ENCODE peak calls at places on chromosomes 12 and 14, in ten cellular contexts. One of them, this sample, is unnamed.

GRCh38 chr14:63853831-63854293 is 1.1 kb downstream of the SYNE2 start:
- DNase-seq in fibroblast of pulmonary artery: peak
- DNase-seq in A549: peak
- DNase-seq in transverse colon: peak
- DNase-seq in MCF 10A: peak
- DNase-seq in IMR-90: peak
- DNase-seq in Panc1: no peak
- DNase-seq in GM13976: peak
- DNase-seq in left ventricle myocardium inferior: peak
- DNase-seq in RWPE1: peak
- DNase-seq in this sample: no peak

GRCh38 chr12:102816816-102817434 is 100.1 kb downstream of the PAH start:
- DNase-seq in fibroblast of pulmonary artery: peak
- DNase-seq in A549: peak
- DNase-seq in transverse colon: no peak
- DNase-seq in MCF 10A: peak
- DNase-seq in IMR-90: peak
- DNase-seq in Panc1: peak
- DNase-seq in GM13976: no peak
- DNase-seq in left ventricle myocardium inferior: no peak
- DNase-seq in RWPE1: peak
- DNase-seq in this sample: no peak

GRCh38 chr14:100308112-100308792 is 2.0 kb upstream of the SLC25A29 start:
- DNase-seq in fibroblast of pulmonary artery: no peak
- DNase-seq in A549: peak
- DNase-seq in transverse colon: no peak
- DNase-seq in MCF 10A: no peak
- DNase-seq in IMR-90: no peak
- DNase-seq in Panc1: no peak
- DNase-seq in GM13976: no peak
- DNase-seq in left ventricle myocardium inferior: no peak
- DNase-seq in RWPE1: no peak
- DNase-seq in this sample: no peak

GRCh38 chr12:58530421-58531067 is 389.8 kb downstream of the LRIG3 start:
- DNase-seq in fibroblast of pulmonary artery: peak
- DNase-seq in A549: no peak
- DNase-seq in transverse colon: no peak
- DNase-seq in MCF 10A: no peak
- DNase-seq in IMR-90: peak
- DNase-seq in Panc1: no peak
- DNase-seq in GM13976: no peak
- DNase-seq in left ventricle myocardium inferior: no peak
- DNase-seq in RWPE1: no peak
- DNase-seq in this sample: no peak

GRCh38 chr12:84738481-84738972 is 174.1 kb downstream of the SLC6A15 start:
- DNase-seq in fibroblast of pulmonary artery: peak
- DNase-seq in A549: no peak
- DNase-seq in transverse colon: no peak
- DNase-seq in MCF 10A: peak
- DNase-seq in IMR-90: peak
- DNase-seq in Panc1: no peak
- DNase-seq in GM13976: no peak
- DNase-seq in left ventricle myocardium inferior: no peak
- DNase-seq in RWPE1: peak
- DNase-seq in this sample: no peak

GRCh38 chr12:14716848-14717444 is 20.5 kb upstream of the GUCY2C start:
- DNase-seq in fibroblast of pulmonary artery: peak
- DNase-seq in A549: peak
- DNase-seq in transverse colon: peak
- DNase-seq in MCF 10A: peak
- DNase-seq in IMR-90: peak
- DNase-seq in Panc1: no peak
- DNase-seq in GM13976: peak
- DNase-seq in left ventricle myocardium inferior: no peak
- DNase-seq in RWPE1: peak
- DNase-seq in this sample: no peak

GRCh38 chr12:47388712-47389111 is 309.0 kb upstream of the AMIGO2 start:
- DNase-seq in fibroblast of pulmonary artery: no peak
- DNase-seq in A549: no peak
- DNase-seq in transverse colon: no peak
- DNase-seq in MCF 10A: no peak
- DNase-seq in IMR-90: no peak
- DNase-seq in Panc1: no peak
- DNase-seq in GM13976: no peak
- DNase-seq in left ventricle myocardium inferior: no peak
- DNase-seq in RWPE1: no peak
- DNase-seq in this sample: no peak

GRCh38 chr12:92648242-92649031 is 54.4 kb upstream of the PLEKHG7 start:
- DNase-seq in fibroblast of pulmonary artery: peak
- DNase-seq in A549: no peak
- DNase-seq in transverse colon: no peak
- DNase-seq in MCF 10A: peak
- DNase-seq in IMR-90: peak
- DNase-seq in Panc1: no peak
- DNase-seq in GM13976: no peak
- DNase-seq in left ventricle myocardium inferior: no peak
- DNase-seq in RWPE1: no peak
- DNase-seq in this sample: no peak

GRCh38 chr14:71473843-71474242 is 458.4 kb upstream of the RGS6 start:
- DNase-seq in fibroblast of pulmonary artery: no peak
- DNase-seq in A549: no peak
- DNase-seq in transverse colon: no peak
- DNase-seq in MCF 10A: no peak
- DNase-seq in IMR-90: no peak
- DNase-seq in Panc1: no peak
- DNase-seq in GM13976: no peak
- DNase-seq in left ventricle myocardium inferior: no peak
- DNase-seq in RWPE1: no peak
- DNase-seq in this sample: no peak

GRCh38 chr14:105501504-105502291 is 10.7 kb downstream of the TEDC1 start:
- DNase-seq in fibroblast of pulmonary artery: no peak
- DNase-seq in A549: no peak
- DNase-seq in transverse colon: no peak
- DNase-seq in MCF 10A: no peak
- DNase-seq in IMR-90: no peak
- DNase-seq in Panc1: no peak
- DNase-seq in GM13976: no peak
- DNase-seq in left ventricle myocardium inferior: no peak
- DNase-seq in RWPE1: no peak
- DNase-seq in this sample: no peak

GRCh38 chr12:56916296-56916995 is 17.8 kb downstream of the SDR9C7 start:
- DNase-seq in fibroblast of pulmonary artery: no peak
- DNase-seq in A549: no peak
- DNase-seq in transverse colon: no peak
- DNase-seq in MCF 10A: no peak
- DNase-seq in IMR-90: no peak
- DNase-seq in Panc1: no peak
- DNase-seq in GM13976: no peak
- DNase-seq in left ventricle myocardium inferior: no peak
- DNase-seq in RWPE1: no peak
- DNase-seq in this sample: no peak

GRCh38 chr14:81454572-81455218 is 54.6 kb upstream of the STON2 start:
- DNase-seq in fibroblast of pulmonary artery: no peak
- DNase-seq in A549: no peak
- DNase-seq in transverse colon: peak
- DNase-seq in MCF 10A: no peak
- DNase-seq in IMR-90: no peak
- DNase-seq in Panc1: no peak
- DNase-seq in GM13976: no peak
- DNase-seq in left ventricle myocardium inferior: no peak
- DNase-seq in RWPE1: no peak
- DNase-seq in this sample: no peak

GRCh38 chr14:90624732-90625444 is 191.3 kb downstream of the TTC7B start:
- DNase-seq in fibroblast of pulmonary artery: peak
- DNase-seq in A549: no peak
- DNase-seq in transverse colon: no peak
- DNase-seq in MCF 10A: peak
- DNase-seq in IMR-90: peak
- DNase-seq in Panc1: no peak
- DNase-seq in GM13976: no peak
- DNase-seq in left ventricle myocardium inferior: no peak
- DNase-seq in RWPE1: peak
- DNase-seq in this sample: no peak

GRCh38 chr12:1702708-1703107 is 11.8 kb downstream of the ADIPOR2 start:
- DNase-seq in fibroblast of pulmonary artery: no peak
- DNase-seq in A549: no peak
- DNase-seq in transverse colon: no peak
- DNase-seq in MCF 10A: no peak
- DNase-seq in IMR-90: peak
- DNase-seq in Panc1: no peak
- DNase-seq in GM13976: no peak
- DNase-seq in left ventricle myocardium inferior: no peak
- DNase-seq in RWPE1: no peak
- DNase-seq in this sample: no peak

DNA sequence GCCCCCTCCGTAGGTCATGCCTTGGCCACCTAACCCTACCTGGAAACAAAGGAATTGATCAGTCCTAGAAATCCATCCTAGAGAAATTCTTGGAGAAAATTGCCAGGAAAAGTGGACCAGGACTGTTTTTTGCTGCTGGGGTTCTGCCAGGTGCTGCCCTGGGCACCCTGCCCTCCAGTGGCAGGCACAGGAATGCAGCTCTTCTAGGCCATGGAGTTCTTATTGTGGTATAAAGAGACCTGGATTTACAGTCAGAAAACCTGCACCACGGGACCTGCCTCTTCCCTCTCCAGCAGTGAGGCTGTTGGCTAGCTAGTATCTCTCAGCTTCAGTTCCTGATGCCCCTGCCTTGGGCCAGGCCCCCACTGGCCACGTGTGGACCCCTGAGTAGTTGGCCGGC is 59.7 kb downstream of the SLC24A4 start:
- DNase-seq in fibroblast of pulmonary artery: peak
- DNase-seq in A549: peak
- DNase-seq in transverse colon: no peak
- DNase-seq in MCF 10A: peak
- DNase-seq in IMR-90: no peak
- DNase-seq in Panc1: no peak
- DNase-seq in GM13976: no peak
- DNase-seq in left ventricle myocardium inferior: no peak
- DNase-seq in RWPE1: peak
- DNase-seq in this sample: no peak
- TF ChIP-seq CTCF in fibroblast of pulmonary artery: peak
- TF ChIP-seq CTCF in A549: peak
- TF ChIP-seq CTCF in transverse colon: no peak
- TF ChIP-seq CTCF in MCF 10A: peak
- TF ChIP-seq CTCF in IMR-90: peak
- TF ChIP-seq CTCF in Panc1: peak
- TF ChIP-seq CTCF in GM13976: no peak
- TF ChIP-seq CTCF in left ventricle myocardium inferior: peak
- TF ChIP-seq CTCF in RWPE1: no peak
- TF ChIP-seq CTCF in this sample: no peak

GRCh38 chr12:65169311-65170244 is at the start of gene LEMD3:
- DNase-seq in fibroblast of pulmonary artery: peak
- DNase-seq in A549: peak
- DNase-seq in transverse colon: peak
- DNase-seq in MCF 10A: peak
- DNase-seq in IMR-90: peak
- DNase-seq in Panc1: peak
- DNase-seq in GM13976: peak
- DNase-seq in left ventricle myocardium inferior: peak
- DNase-seq in RWPE1: peak
- DNase-seq in this sample: peak
- TF ChIP-seq CTCF in fibroblast of pulmonary artery: no peak
- TF ChIP-seq CTCF in A549: no peak
- TF ChIP-seq CTCF in transverse colon: no peak
- TF ChIP-seq CTCF in MCF 10A: no peak
- TF ChIP-seq CTCF in IMR-90: peak
- TF ChIP-seq CTCF in Panc1: no peak
- TF ChIP-seq CTCF in GM13976: no peak
- TF ChIP-seq CTCF in left ventricle myocardium inferior: no peak
- TF ChIP-seq CTCF in RWPE1: no peak
- TF ChIP-seq CTCF in this sample: no peak

GRCh38 chr12:132279184-132279889 is 50.1 kb downstream of the GALNT9 start:
- DNase-seq in fibroblast of pulmonary artery: peak
- DNase-seq in A549: peak
- DNase-seq in transverse colon: peak
- DNase-seq in MCF 10A: no peak
- DNase-seq in IMR-90: peak
- DNase-seq in Panc1: no peak
- DNase-seq in GM13976: no peak
- DNase-seq in left ventricle myocardium inferior: peak
- DNase-seq in RWPE1: no peak
- DNase-seq in this sample: no peak
- TF ChIP-seq CTCF in fibroblast of pulmonary artery: no peak
- TF ChIP-seq CTCF in A549: no peak
- TF ChIP-seq CTCF in transverse colon: no peak
- TF ChIP-seq CTCF in MCF 10A: no peak
- TF ChIP-seq CTCF in IMR-90: no peak
- TF ChIP-seq CTCF in Panc1: no peak
- TF ChIP-seq CTCF in GM13976: no peak
- TF ChIP-seq CTCF in left ventricle myocardium inferior: no peak
- TF ChIP-seq CTCF in RWPE1: no peak
- TF ChIP-seq CTCF in this sample: no peak

GRCh38 chr12:99393763-99394162 is 253.8 kb upstream of the GARIN6 start:
- DNase-seq in fibroblast of pulmonary artery: no peak
- DNase-seq in A549: no peak
- DNase-seq in transverse colon: no peak
- DNase-seq in MCF 10A: no peak
- DNase-seq in IMR-90: no peak
- DNase-seq in Panc1: no peak
- DNase-seq in GM13976: no peak
- DNase-seq in left ventricle myocardium inferior: no peak
- DNase-seq in RWPE1: no peak
- DNase-seq in this sample: no peak

GRCh38 chr12:99387661-99388060 is 259.9 kb upstream of the GARIN6 start:
- DNase-seq in fibroblast of pulmonary artery: no peak
- DNase-seq in A549: no peak
- DNase-seq in transverse colon: no peak
- DNase-seq in MCF 10A: no peak
- DNase-seq in IMR-90: no peak
- DNase-seq in Panc1: no peak
- DNase-seq in GM13976: no peak
- DNase-seq in left ventricle myocardium inferior: no peak
- DNase-seq in RWPE1: no peak
- DNase-seq in this sample: no peak

GRCh38 chr12:99389751-99390150 is 257.8 kb upstream of the GARIN6 start:
- DNase-seq in fibroblast of pulmonary artery: no peak
- DNase-seq in A549: no peak
- DNase-seq in transverse colon: no peak
- DNase-seq in MCF 10A: no peak
- DNase-seq in IMR-90: no peak
- DNase-seq in Panc1: no peak
- DNase-seq in GM13976: no peak
- DNase-seq in left ventricle myocardium inferior: no peak
- DNase-seq in RWPE1: no peak
- DNase-seq in this sample: no peak

GRCh38 chr12:99392091-99392850 is 255.3 kb upstream of the GARIN6 start:
- DNase-seq in fibroblast of pulmonary artery: no peak
- DNase-seq in A549: no peak
- DNase-seq in transverse colon: no peak
- DNase-seq in MCF 10A: no peak
- DNase-seq in IMR-90: no peak
- DNase-seq in Panc1: no peak
- DNase-seq in GM13976: no peak
- DNase-seq in left ventricle myocardium inferior: no peak
- DNase-seq in RWPE1: no peak
- DNase-seq in this sample: no peak

DNA sequence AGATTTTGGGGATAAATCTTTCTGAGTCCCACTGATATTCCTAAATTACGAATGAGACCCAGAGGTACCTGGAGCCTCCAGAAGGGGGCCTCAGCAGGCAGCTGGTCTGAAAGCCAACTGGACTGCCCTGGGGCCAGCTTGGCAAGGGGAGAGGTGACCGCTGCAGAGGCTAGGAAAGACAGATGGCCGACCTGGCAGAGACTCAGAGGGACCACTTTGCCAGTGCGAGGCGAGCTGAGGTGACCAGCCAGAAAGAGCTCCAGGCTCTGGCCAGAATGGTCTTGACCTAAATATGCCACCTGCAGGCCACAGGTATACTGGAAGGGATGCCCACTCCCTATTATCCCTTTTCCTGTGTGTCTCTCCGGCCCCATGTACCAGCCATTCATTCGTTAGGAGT is 256.8 kb upstream of the GARIN6 start:
- DNase-seq in fibroblast of pulmonary artery: no peak
- DNase-seq in A549: peak
- DNase-seq in transverse colon: no peak
- DNase-seq in MCF 10A: peak
- DNase-seq in IMR-90: no peak
- DNase-seq in Panc1: no peak
- DNase-seq in GM13976: no peak
- DNase-seq in left ventricle myocardium inferior: no peak
- DNase-seq in RWPE1: no peak
- DNase-seq in this sample: no peak
- TF ChIP-seq CTCF in fibroblast of pulmonary artery: no peak
- TF ChIP-seq CTCF in A549: peak
- TF ChIP-seq CTCF in transverse colon: no peak
- TF ChIP-seq CTCF in MCF 10A: peak
- TF ChIP-seq CTCF in IMR-90: peak
- TF ChIP-seq CTCF in Panc1: peak
- TF ChIP-seq CTCF in GM13976: peak
- TF ChIP-seq CTCF in left ventricle myocardium inferior: peak
- TF ChIP-seq CTCF in RWPE1: no peak
- TF ChIP-seq CTCF in this sample: no peak

This sample was measured in omental fat pad.